ENCODE peak calls at places on chromosomes 6 and 20, in four cellular contexts. H is left lung, I is upper lobe of right lung, F is cardiac muscle cell. U is an unnamed sample. For H3K36me3 and H3K4me1, the result is how much of the 10 kb centered on the place peaks cover.

GRCh38 chr6:135146160-135146920 is 34.8 kb upstream of the MYB start:
- DNase-seq in I (no peak), H (no peak), F (no peak), U (no peak)

GRCh38 chr6:111737065-111737521 is 131.4 kb upstream of the TRAF3IP2 start:
- DNase-seq in H (no peak), I (no peak), F (no peak), U (no peak)

GRCh38 chr6:141029908-141030307 is 1102.8 kb upstream of the GJE1 start:
- DNase-seq in H (no peak), I (no peak), F (no peak), U (no peak)

GRCh38 chr6:28947831-28948270 is 24.1 kb upstream of the TRIM27 start:
- DNase-seq in I (no peak), H (no peak), F (no peak), U (peak)

GRCh38 chr6:14912226-14912625 is 333.6 kb upstream of the JARID2 start:
- DNase-seq in H (no peak), I (no peak), F (no peak), U (no peak)

GRCh38 chr6:45687570-45687969 is 309.8 kb upstream of the SUPT3H start:
- DNase-seq in I (no peak), H (no peak), F (no peak), U (no peak)

GRCh38 chr20:45283529-45284065 is 23.0 kb upstream of the RBPJL start:
- DNase-seq in F (no peak), H (no peak), I (no peak), U (no peak)

GRCh38 chr6:146955570-146955969 is 248.6 kb upstream of the STXBP5 start:
- DNase-seq in F (no peak), I (no peak), H (no peak), U (no peak)

GRCh38 chr6:161169690-161170089 is 104.2 kb downstream of the AGPAT4 start:
- DNase-seq in H (no peak), I (no peak), F (no peak), U (no peak)

DNA sequence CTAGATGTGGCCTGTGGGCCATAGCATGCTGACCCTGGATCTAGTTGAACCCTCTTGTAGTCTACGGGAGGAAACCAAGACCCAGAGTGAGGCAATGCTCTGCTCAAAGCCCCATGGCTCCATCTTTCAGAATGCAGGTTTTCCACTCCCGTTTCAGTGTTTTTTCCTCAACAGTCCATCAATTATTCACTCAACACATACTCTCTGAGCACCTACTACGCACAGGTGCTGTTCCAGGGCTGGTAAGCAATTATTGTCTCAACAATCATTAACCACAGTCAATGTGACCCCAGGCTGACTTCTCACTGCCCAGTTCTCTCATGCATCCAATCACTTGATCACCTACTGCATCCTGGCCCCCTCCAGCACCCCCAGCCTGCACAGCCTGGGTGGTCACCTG is 20.0 kb downstream of the MOCS1 start:
- DNase-seq in I (no peak), H (no peak), F (no peak), U (no peak)
- H3K36me3 ChIP-seq in I (half or more), H (under half), F (under half), U (under half)

DNA sequence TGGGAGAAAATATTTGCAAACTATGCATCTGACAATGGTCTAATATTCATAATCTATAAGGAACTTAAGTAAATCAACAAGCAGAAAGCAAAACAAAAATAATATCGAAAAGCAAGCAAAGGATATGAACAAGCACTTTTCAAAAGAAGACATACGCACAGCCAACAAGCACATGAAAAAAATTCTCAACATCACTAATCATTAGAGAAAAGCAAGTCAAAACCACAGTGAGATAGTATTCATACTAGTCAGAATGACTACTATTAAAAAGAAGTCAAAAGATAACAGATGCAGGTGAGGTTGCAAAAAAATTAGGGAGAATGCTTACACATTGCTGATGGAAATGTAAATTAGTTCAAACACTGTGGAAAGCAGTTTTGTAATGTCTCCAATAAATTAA is 410.2 kb downstream of the MMUT start:
- DNase-seq in I (no peak), F (no peak), H (no peak), U (no peak)
- H3K4me3 ChIP-seq in I (no peak), F (no peak), H (no peak), U (no peak)

DNA sequence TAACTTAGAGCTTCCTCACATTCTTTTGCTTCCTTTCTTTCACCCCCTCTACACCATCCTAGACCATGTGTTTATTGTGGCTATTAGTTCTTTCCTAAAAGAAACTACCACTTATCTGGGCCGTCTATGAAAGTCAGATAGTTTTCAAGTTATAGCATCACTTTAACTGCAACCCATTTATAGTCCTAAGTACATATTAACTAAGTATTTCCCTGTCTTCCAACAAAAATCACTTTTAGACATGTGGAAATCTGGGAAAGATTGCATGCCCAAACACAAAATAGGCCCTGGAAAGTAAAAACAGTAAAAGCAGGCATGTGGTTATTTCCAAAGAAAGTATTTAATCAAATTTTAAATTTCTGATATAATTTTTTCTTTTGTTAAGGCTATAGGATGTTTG is 5.5 kb downstream of the MYLIP start:
- DNase-seq in I (no peak), H (no peak), F (no peak), U (no peak)
- H3K4me1 ChIP-seq in I (half or more), H (half or more), F (half or more), U (under half)

GRCh38 chr20:38066969-38067716 is 33.6 kb downstream of the RPRD1B start:
- DNase-seq in F (no peak), I (no peak), H (no peak), U (no peak)
- H3K36me3 ChIP-seq in F (half or more), I (half or more), H (half or more), U (half or more)

GRCh38 chr6:42907336-42907735 is 8.5 kb upstream of the PTCRA start:
- DNase-seq in I (no peak), H (no peak), F (no peak), U (no peak)
- H3K4me3 ChIP-seq in I (no peak), H (no peak), F (no peak), U (no peak)

GRCh38 chr6:1870267-1870666 is 260.6 kb downstream of the FOXC1 start:
- DNase-seq in F (no peak), I (no peak), H (no peak), U (no peak)

GRCh38 chr6:1872649-1873131 is 263.0 kb downstream of the FOXC1 start:
- DNase-seq in F (peak), I (no peak), H (no peak), U (no peak)

GRCh38 chr6:1873781-1874180 is 264.1 kb downstream of the FOXC1 start:
- DNase-seq in I (no peak), F (no peak), H (no peak), U (no peak)

GRCh38 chr6:1870902-1871301 is 261.2 kb downstream of the FOXC1 start:
- DNase-seq in F (no peak), H (no peak), I (no peak), U (no peak)

DNA sequence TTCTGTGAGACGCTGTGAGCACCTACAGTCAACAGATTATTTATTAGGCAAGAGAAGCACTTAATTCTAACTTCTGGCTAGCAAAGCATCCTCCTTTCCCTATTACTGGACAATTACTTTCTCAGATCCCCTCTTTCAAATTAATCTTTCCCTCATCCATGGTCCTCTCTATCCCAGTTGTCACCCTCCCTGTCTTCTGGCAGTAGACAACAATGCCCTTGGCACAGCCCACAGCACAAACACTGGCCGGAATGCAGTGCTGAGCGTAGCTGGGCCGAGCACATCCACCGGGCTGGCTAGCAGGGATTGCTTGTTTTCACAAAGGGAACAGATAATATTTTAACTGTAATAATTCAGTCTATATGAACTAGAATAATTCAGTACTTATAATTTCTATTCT is 262.2 kb downstream of the FOXC1 start:
- DNase-seq in H (no peak), F (no peak), I (no peak), U (no peak)
- H3K4me1 ChIP-seq in H (under half), F (half or more), I (under half), U (under half)